ENCODE peak calls at places on chromosome 11, in seven cellular contexts. M is activated CD4-positive, CD25-positive, alpha-beta regulatory T cell; W is astrocyte; O is colonic mucosa; C is psoas muscle; K is fibroblast of pulmonary artery; D is pons. Y is an unnamed sample.

GRCh38 chr11:1574256-1575242 is 2.5 kb upstream of the DUSP8 start:
- DNase-seq in M (peak), W (no peak), O (peak), C (no peak), K (peak), D (peak), Y (peak)

GRCh38 chr11:64120951-64121569 is 44.9 kb downstream of the MACROD1 start:
- DNase-seq in M (no peak), W (peak), O (no peak), C (no peak), K (no peak), D (peak), Y (peak)

GRCh38 chr11:62443390-62444201 is 24.8 kb downstream of the SCGB1A1 start:
- DNase-seq in M (no peak), W (no peak), O (no peak), C (peak), K (peak), D (peak), Y (no peak)

GRCh38 chr11:29300441-29300840 is 716.4 kb downstream of the KCNA4 start:
- DNase-seq in M (no peak), W (peak), O (no peak), C (no peak), K (peak), D (no peak), Y (no peak)

GRCh38 chr11:62004473-62004872 is 37.0 kb upstream of the FTH1 start:
- DNase-seq in M (no peak), W (peak), O (no peak), C (peak), K (peak), D (peak), Y (no peak)

GRCh38 chr11:65576867-65577755 is 1.3 kb downstream of the EHBP1L1 start:
- DNase-seq in M (no peak), W (peak), O (peak), C (peak), K (peak), D (no peak), Y (no peak)

GRCh38 chr11:32586576-32587190 is 3.1 kb downstream of the EIF3M start:
- DNase-seq in M (no peak), W (no peak), O (no peak), C (no peak), K (peak), D (no peak), Y (no peak)

GRCh38 chr11:2587976-2588748 is 111.6 kb downstream of the KCNQ1OT1 start:
- DNase-seq in M (no peak), W (no peak), O (no peak), C (peak), K (no peak), D (no peak), Y (no peak)

GRCh38 chr11:46710821-46711269 is 8.2 kb upstream of the F2 start:
- DNase-seq in M (no peak), W (peak), O (peak), C (peak), K (peak), D (no peak), Y (no peak)

GRCh38 chr11:77322506-77322905 is 21.0 kb upstream of the GDPD4 start:
- DNase-seq in M (no peak), W (peak), O (no peak), C (no peak), K (peak), D (peak), Y (no peak)

GRCh38 chr11:64864473-64865285 is 13.7 kb downstream of the EHD1 start:
- DNase-seq in M (peak), W (peak), O (no peak), C (peak), K (peak), D (no peak), Y (no peak)